ENCODE peak calls at places on chromosomes 7 and 10, in five cellular contexts. S, B, R, E and J are unnamed samples.

GRCh38 chr10:29007748-29008610 is 280.9 kb upstream of the LYZL1 start:
- DNase-seq in R (no peak), B (no peak), S (no peak), E (peak; percentile 58), J (no peak)

GRCh38 chr7:33685488-33685887 is 219.9 kb upstream of the BMPER start:
- DNase-seq in R (no peak), S (no peak), E (no peak), B (no peak), J (no peak)

GRCh38 chr7:7883394-7883793 is 85.2 kb upstream of the GLCCI1 start:
- DNase-seq in S (peak; percentile 21), E (no peak), R (no peak), B (no peak), J (no peak)

GRCh38 chr7:16908561-16908960 is 26.8 kb upstream of the AGR3 start:
- DNase-seq in B (no peak), S (no peak), R (no peak), E (no peak), J (no peak)

GRCh38 chr7:155585956-155586355 is 39.6 kb upstream of the CNPY1 start:
- DNase-seq in R (no peak), S (no peak), B (no peak), E (no peak), J (peak; percentile 22)

GRCh38 chr10:97200616-97201015 is 14.9 kb upstream of the SLIT1 start:
- DNase-seq in B (no peak), R (no peak), E (no peak), S (no peak), J (no peak)

GRCh38 chr7:122675011-122675410 is 23.9 kb downstream of the RNF133 start:
- DNase-seq in B (peak; percentile 27), S (peak; percentile 39), R (no peak), E (no peak), J (peak; percentile 75)

GRCh38 chr7:116986611-116987565 is 33.6 kb downstream of the ST7 start:
- DNase-seq in B (no peak), S (no peak), E (no peak), R (no peak), J (no peak)

GRCh38 chr7:29609162-29610030 is 45.8 kb downstream of the PRR15 start:
- DNase-seq in R (no peak), S (peak; percentile 79), B (peak; percentile 60), E (peak; percentile 61), J (no peak)

GRCh38 chr10:71779641-71780040 is 6.3 kb upstream of the VSIR start:
- DNase-seq in E (no peak), B (no peak), R (no peak), S (no peak), J (peak; percentile 6)